ENCODE peak calls at places on chromosomes 7 and 10, in nine cellular contexts. J is fibroblast of mammary gland; L is hepatic stellate cell; D is pancreas; Q is cardiac fibroblast; H is NCI-H2081; K is T-helper 2 cell; G is endothelial cell; N is activated CD8-positive, alpha-beta memory T cell treated with anti-CD3 and anti-CD28 coated beads, Interleukin-2, amount 50 U/mL, for 4 hours. B is an unnamed sample.

GRCh38 chr10:71621783-71622526 is 97.6 kb downstream of the C10orf105 start:
- DNase-seq in J (peak), L (no peak), D (no peak), Q (peak), H (no peak), K (no peak), G (no peak), N (no peak), B (no peak)

GRCh38 chr10:21944727-21945386 is 58.7 kb downstream of the DNAJC1 start:
- DNase-seq in J (no peak), L (no peak), D (no peak), Q (peak), H (no peak), K (no peak), G (no peak), N (no peak), B (no peak)

GRCh38 chr10:73887038-73888015 is 13.0 kb upstream of the CAMK2G start:
- DNase-seq in J (peak), L (no peak), D (peak), Q (peak), H (no peak), K (no peak), G (peak), N (no peak), B (no peak)

GRCh38 chr7:150411606-150412005 is 32.5 kb downstream of the ZNF775 start:
- DNase-seq in J (no peak), L (no peak), D (no peak), Q (no peak), H (no peak), K (no peak), G (no peak), N (no peak), B (no peak)

GRCh38 chr10:63707254-63707910 is 186.2 kb downstream of the REEP3 start:
- DNase-seq in J (peak), L (peak), D (no peak), Q (peak), H (no peak), K (no peak), G (no peak), N (no peak), B (no peak)

GRCh38 chr10:12097791-12098190 is 29.0 kb downstream of the DHTKD1 start:
- DNase-seq in J (peak), L (no peak), D (no peak), Q (no peak), H (peak), K (no peak), G (no peak), N (no peak), B (no peak)

GRCh38 chr10:77157248-77158019 is 480.2 kb downstream of the KCNMA1 start:
- DNase-seq in J (no peak), L (no peak), D (no peak), Q (peak), H (no peak), K (no peak), G (no peak), N (no peak), B (no peak)

GRCh38 chr10:117927334-117927733 is 119.4 kb downstream of the RAB11FIP2 start:
- DNase-seq in J (no peak), L (no peak), D (no peak), Q (no peak), H (no peak), K (no peak), G (no peak), N (no peak), B (no peak)

GRCh38 chr10:132482090-132482489 is 55.5 kb upstream of the INPP5A start:
- DNase-seq in J (peak), L (peak), D (no peak), Q (peak), H (no peak), K (no peak), G (no peak), N (no peak), B (no peak)

GRCh38 chr7:136947347-136947746 is 78.9 kb downstream of the CHRM2 start:
- DNase-seq in J (peak), L (no peak), D (no peak), Q (no peak), H (no peak), K (no peak), G (no peak), N (no peak), B (no peak)

GRCh38 chr7:121519548-121520521 is 123.7 kb upstream of the FAM3C start:
- DNase-seq in J (peak), L (no peak), D (no peak), Q (peak), H (no peak), K (no peak), G (no peak), N (no peak), B (no peak)

GRCh38 chr7:91683823-91684222 is 196.7 kb downstream of the MTERF1 start:
- DNase-seq in J (peak), L (no peak), D (no peak), Q (peak), H (no peak), K (no peak), G (no peak), N (no peak), B (no peak)

GRCh38 chr10:114491933-114492332 is 87.6 kb upstream of the AFAP1L2 start:
- DNase-seq in J (peak), L (no peak), D (no peak), Q (no peak), H (no peak), K (no peak), G (no peak), N (no peak), B (no peak)

GRCh38 chr7:157996359-157997079 is 591.1 kb downstream of the PTPRN2 start:
- DNase-seq in J (no peak), L (no peak), D (no peak), Q (no peak), H (no peak), K (no peak), G (no peak), N (peak), B (no peak)

GRCh38 chr10:14653271-14654161 is 121.2 kb downstream of the FAM107B start:
- DNase-seq in J (peak), L (peak), D (peak), Q (peak), H (no peak), K (no peak), G (peak), N (no peak), B (no peak)

GRCh38 chr7:151796871-151797270 is 80.0 kb downstream of the PRKAG2 start:
- DNase-seq in J (no peak), L (no peak), D (no peak), Q (no peak), H (no peak), K (no peak), G (no peak), N (no peak), B (no peak)

GRCh38 chr10:96370575-96371157 is 11.9 kb upstream of the OPALIN start:
- DNase-seq in J (peak), L (peak), D (no peak), Q (peak), H (peak), K (peak), G (peak), N (peak), B (peak)

GRCh38 chr10:5349362-5349761 is 15.4 kb upstream of the UCN3 start:
- DNase-seq in J (no peak), L (no peak), D (no peak), Q (no peak), H (no peak), K (no peak), G (no peak), N (no peak), B (no peak)

GRCh38 chr7:44105832-44106231 is 1.7 kb downstream of the AEBP1 start:
- DNase-seq in J (no peak), L (no peak), D (no peak), Q (no peak), H (no peak), K (no peak), G (no peak), N (no peak), B (no peak)

GRCh38 chr10:50417486-50417905 is 166.2 kb upstream of the ASAH2 start:
- DNase-seq in J (peak), L (no peak), D (no peak), Q (peak), H (no peak), K (no peak), G (no peak), N (no peak), B (no peak)

GRCh38 chr7:74039337-74039736 is 11.4 kb downstream of the ELN start:
- DNase-seq in J (no peak), L (no peak), D (no peak), Q (no peak), H (no peak), K (no peak), G (no peak), N (no peak), B (no peak)

GRCh38 chr10:19546224-19546623 is 270.0 kb upstream of the PLXDC2 start:
- DNase-seq in J (peak), L (no peak), D (no peak), Q (no peak), H (no peak), K (no peak), G (no peak), N (no peak), B (no peak)

GRCh38 chr7:142384508-142384922 is 126.7 kb upstream of the PRSS58 start:
- DNase-seq in J (peak), L (peak), D (no peak), Q (peak), H (no peak), K (no peak), G (no peak), N (peak), B (no peak)

GRCh38 chr10:79352035-79352595 is 4.8 kb downstream of the PPIF start:
- DNase-seq in J (no peak), L (no peak), D (no peak), Q (no peak), H (no peak), K (no peak), G (no peak), N (no peak), B (no peak)

GRCh38 chr10:47420305-47421056 is 36.4 kb upstream of the ZNF488 start:
- DNase-seq in J (no peak), L (no peak), D (no peak), Q (no peak), H (no peak), K (no peak), G (no peak), N (no peak), B (no peak)

GRCh38 chr10:10819206-10819856 is 198.3 kb upstream of the CELF2 start:
- DNase-seq in J (peak), L (no peak), D (no peak), Q (no peak), H (no peak), K (no peak), G (no peak), N (no peak), B (no peak)

GRCh38 chr7:5296015-5296621 is 13.4 kb downstream of the SLC29A4 start:
- DNase-seq in J (no peak), L (no peak), D (no peak), Q (no peak), H (no peak), K (no peak), G (no peak), N (peak), B (no peak)

GRCh38 chr10:48309711-48310226 is 3.3 kb downstream of the MAPK8 start:
- DNase-seq in J (peak), L (peak), D (no peak), Q (peak), H (no peak), K (no peak), G (no peak), N (no peak), B (no peak)

GRCh38 chr10:11242443-11243386 is 225.0 kb downstream of the CELF2 start:
- DNase-seq in J (peak), L (no peak), D (no peak), Q (peak), H (no peak), K (no peak), G (no peak), N (no peak), B (peak)

GRCh38 chr10:123240250-123240649 is 86.0 kb downstream of the BUB3 start:
- DNase-seq in J (no peak), L (no peak), D (no peak), Q (no peak), H (no peak), K (no peak), G (no peak), N (no peak), B (no peak)

B was measured in memory B cell.